ENCODE peak calls at places on chromosomes 4 and X, in four cellular contexts. R is lung, B is IMR-90, Z is Peyer's patch. E is an unnamed sample.
A peak's percentile ranks its signal among the peaks of the same experiment; 100 is the strongest.

GRCh38 chr4:39233783-39234182 is 51.5 kb downstream of the WDR19 start:
- DNase-seq in R (no peak), B (no peak), Z (no peak), E (no peak)

GRCh38 chr4:6641164-6641970 is 882 bp downstream of the MRFAP1 start:
- DNase-seq in R (peak; percentile 45), B (peak; percentile 42), Z (peak; percentile 74), E (no peak)

GRCh38 chrX:20519077-20519617 is 252.4 kb upstream of the RPS6KA3 start:
- DNase-seq in R (no peak), B (no peak), Z (no peak), E (no peak)

GRCh38 chr4:11710484-11710883 is 281.8 kb upstream of the HS3ST1 start:
- DNase-seq in R (no peak), B (peak; percentile 80), Z (no peak), E (no peak)

GRCh38 chrX:130482871-130483270 is 81.1 kb downstream of the RBMX2 start:
- DNase-seq in R (no peak), B (no peak), Z (no peak), E (no peak)

GRCh38 chrX:105314468-105314867 is 94.0 kb upstream of the TEX13A start:
- DNase-seq in R (no peak), B (peak; percentile 23), Z (no peak), E (no peak)

GRCh38 chr4:47531954-47532321 is 46.9 kb downstream of the ATP10D start:
- DNase-seq in R (no peak), B (no peak), Z (no peak), E (no peak)

GRCh38 chr4:151565583-151565982 is 156.6 kb downstream of the FHIP1A start:
- DNase-seq in R (no peak), B (no peak), Z (no peak), E (no peak)

GRCh38 chr4:212438-213174 is 88.3 kb downstream of the ZNF718 start:
- DNase-seq in R (peak; percentile 49), B (peak; percentile 71), Z (peak; percentile 53), E (peak; percentile 82)

GRCh38 chrX:5113128-5113527 is 1115.5 kb downstream of the NLGN4X start:
- DNase-seq in R (no peak), B (no peak), Z (no peak), E (no peak)

GRCh38 chr4:143335979-143336827 is 473 bp upstream of the GAB1 start:
- DNase-seq in R (peak; percentile 86), B (peak; percentile 90), Z (peak; percentile 90), E (peak; percentile 54)

DNA sequence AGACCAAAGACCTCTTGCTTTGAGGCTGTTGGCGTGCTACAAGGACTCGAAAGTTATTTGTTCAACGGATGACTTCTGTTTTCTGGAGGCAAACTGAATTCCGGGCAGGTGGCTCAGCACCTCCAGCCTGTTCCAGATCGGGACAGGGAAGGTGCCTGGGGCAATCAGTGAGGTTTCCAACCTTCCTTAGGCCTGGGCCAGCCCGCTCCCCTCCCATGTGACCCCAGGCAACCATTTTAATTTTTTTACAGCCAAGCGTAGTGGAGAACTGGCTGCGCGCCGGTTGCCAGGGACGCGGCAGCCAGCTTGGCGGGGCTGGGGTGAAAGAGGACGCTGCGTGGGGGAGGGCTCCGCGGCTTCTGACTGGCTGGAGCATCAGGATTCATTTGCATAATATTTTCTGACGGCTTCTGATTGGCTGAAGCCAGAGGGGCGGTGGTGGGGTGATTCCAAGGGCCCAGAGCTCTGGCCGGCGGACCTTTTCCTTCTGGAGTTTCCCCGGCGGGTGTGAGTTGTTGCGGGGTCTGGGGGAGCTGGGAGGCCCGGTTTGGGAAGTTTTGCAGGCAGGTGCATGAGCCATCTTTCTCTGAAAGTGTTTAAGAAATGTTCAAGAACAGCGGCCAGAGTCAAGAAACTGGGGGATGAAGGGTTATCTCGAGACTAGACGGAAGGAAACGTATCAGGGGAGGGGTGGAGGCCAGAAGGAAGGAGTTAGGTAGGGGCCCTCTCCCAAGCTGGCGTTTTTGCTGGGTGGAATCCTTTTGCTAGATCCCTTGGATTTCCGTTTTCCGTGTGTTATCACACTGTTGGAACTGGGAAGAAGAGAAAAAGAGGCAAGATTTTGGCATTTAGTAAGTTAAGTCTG is at the start of gene MID1IP1:
- DNase-seq in R (peak; percentile 90), B (peak; percentile 89), Z (peak; percentile 93), E (peak; percentile 54)
- H3K4me3 ChIP-seq in R (peak within 1 kb of the TSS; percentile 45), B (peak within 1 kb of the TSS; percentile 70), Z (peak within 1 kb of the TSS; percentile 59), E (peak within 1 kb of the TSS; percentile 92)

GRCh38 chr4:155660436-155660835 is 6.2 kb upstream of the GUCY1A1 start:
- DNase-seq in R (no peak), B (no peak), Z (no peak), E (no peak)

GRCh38 chr4:155657169-155657568 is 9.5 kb upstream of the GUCY1A1 start:
- DNase-seq in R (no peak), B (no peak), Z (no peak), E (no peak)

GRCh38 chr4:155659168-155659567 is 7.5 kb upstream of the GUCY1A1 start:
- DNase-seq in R (no peak), B (no peak), Z (no peak), E (no peak)

GRCh38 chr4:155657985-155658384 is 8.7 kb upstream of the GUCY1A1 start:
- DNase-seq in R (no peak), B (no peak), Z (no peak), E (no peak)

DNA sequence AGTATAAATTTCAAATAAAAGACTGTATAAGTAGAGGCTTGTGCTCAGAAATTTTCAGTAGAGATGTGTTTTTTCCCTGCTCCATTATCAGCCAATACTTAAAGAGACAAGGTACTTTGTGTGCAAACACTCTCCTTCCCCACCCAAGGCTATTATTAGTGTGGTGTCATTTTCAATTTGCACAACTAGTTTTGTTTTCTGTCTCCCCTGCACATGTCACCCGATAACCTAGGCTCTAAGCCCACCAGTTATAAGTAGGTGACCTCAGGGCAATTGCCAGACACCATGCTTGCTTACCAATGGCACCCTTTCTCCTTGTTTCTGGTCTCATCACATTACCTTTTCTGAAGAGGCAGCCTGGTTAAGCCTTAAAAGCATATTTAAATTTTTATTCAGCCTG is 8.0 kb upstream of the GUCY1A1 start:
- DNase-seq in R (no peak), B (no peak), Z (no peak), E (no peak)
- H3K27ac ChIP-seq in R (no peak overlapping the region), B (no peak overlapping the region), Z (no peak overlapping the region), E (no peak overlapping the region)

DNA sequence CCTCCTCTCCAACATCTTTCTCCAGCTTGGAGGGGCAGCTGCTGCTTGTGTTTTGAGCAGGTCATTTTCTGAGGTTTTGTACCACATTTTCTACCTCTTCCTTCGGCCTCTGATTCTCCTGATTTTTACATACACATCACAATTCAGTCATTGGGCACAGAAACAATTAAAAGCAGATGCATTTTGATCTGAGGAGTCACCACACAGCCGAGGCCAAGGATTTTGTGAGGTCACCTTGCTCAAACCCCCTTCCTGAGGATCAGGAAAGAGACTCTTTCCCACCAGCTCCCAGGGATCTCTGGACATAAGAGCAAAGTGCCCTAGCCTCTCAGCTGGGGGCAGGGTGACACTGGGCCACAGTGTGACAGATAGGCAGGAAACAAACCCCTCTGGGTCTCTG is 5.4 kb upstream of the FATE1 start:
- DNase-seq in R (no peak), B (no peak), Z (no peak), E (no peak)
- H3K9me3 ChIP-seq in R (peaks cover 3% of the 10 kb centered on the region), B (peaks cover 3% of the 10 kb centered on the region), Z (no peaks in the 10 kb centered on the region), E (no peaks in the 10 kb centered on the region)

DNA sequence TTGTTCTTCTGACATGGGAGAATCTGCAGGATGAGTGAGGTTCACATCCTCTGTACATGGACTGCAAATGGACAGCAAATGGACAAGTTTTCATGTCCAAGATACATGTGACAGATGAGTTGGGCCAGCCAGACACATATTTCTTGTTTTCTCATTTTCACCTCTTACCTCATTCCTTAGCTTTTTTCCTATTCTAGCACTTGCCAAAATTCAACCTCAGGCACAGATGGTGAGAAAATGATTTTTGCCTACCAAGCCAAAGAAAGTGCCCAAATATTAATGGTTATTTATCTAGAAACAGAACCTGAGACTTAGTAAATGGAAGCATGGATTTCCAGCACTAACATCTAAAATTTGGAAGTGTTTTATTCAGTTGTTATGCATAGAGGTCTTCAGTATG is 402.2 kb downstream of the AFF2 start:
- DNase-seq in R (no peak), B (no peak), Z (no peak), E (no peak)
- H3K4me3 ChIP-seq in R (no peak overlapping the region), B (no peak overlapping the region), Z (no peak overlapping the region), E (no peak overlapping the region)

DNA sequence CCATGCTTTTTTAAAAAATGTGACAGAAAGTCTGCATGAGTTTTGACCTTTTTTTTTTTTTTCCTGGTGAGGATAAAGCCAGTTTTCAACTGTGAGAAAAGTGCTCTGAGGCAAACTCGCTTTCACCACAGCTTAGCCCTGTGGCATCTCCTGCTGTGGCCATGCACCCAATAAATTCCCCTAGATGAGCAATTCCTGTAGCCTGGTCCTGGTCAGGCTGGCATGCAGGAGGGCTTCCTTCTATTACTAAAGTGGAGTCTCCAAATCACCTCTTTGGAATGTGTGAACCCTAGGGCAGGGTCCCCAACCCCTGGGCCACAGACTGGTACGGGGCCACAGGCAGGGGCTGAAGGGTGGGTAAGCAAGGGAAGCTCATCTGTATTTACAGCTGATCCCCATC is 265.4 kb downstream of the RAPGEF2 start:
- DNase-seq in R (no peak), B (no peak), Z (no peak), E (no peak)
- H3K27ac ChIP-seq in R (no peak overlapping the region), B (no peak overlapping the region), Z (no peak overlapping the region), E (no peak overlapping the region)

GRCh38 chr4:160969914-160970313 is 1193.9 kb downstream of the FSTL5 start:
- DNase-seq in R (no peak), B (no peak), Z (no peak), E (no peak)
- H3K9me3 ChIP-seq in R (no peaks in the 10 kb centered on the region), B (no peaks in the 10 kb centered on the region), Z (no peaks in the 10 kb centered on the region), E (no peaks in the 10 kb centered on the region)

GRCh38 chrX:119698835-119699234 is 5.9 kb upstream of the SEPTIN6 start:
- DNase-seq in R (no peak), B (peak; percentile 67), Z (no peak), E (no peak)
- H3K4me3 ChIP-seq in R (no peak overlapping the region), B (no peak overlapping the region), Z (no peak overlapping the region), E (no peak overlapping the region)

GRCh38 chr4:158459085-158459820 is 62.4 kb upstream of the RXFP1 start:
- DNase-seq in R (no peak), B (no peak), Z (no peak), E (no peak)

GRCh38 chr4:158461336-158461735 is 60.3 kb upstream of the RXFP1 start:
- DNase-seq in R (no peak), B (peak; percentile 25), Z (no peak), E (no peak)

GRCh38 chr4:158462611-158463010 is 59.1 kb upstream of the RXFP1 start:
- DNase-seq in R (no peak), B (no peak), Z (no peak), E (no peak)

DNA sequence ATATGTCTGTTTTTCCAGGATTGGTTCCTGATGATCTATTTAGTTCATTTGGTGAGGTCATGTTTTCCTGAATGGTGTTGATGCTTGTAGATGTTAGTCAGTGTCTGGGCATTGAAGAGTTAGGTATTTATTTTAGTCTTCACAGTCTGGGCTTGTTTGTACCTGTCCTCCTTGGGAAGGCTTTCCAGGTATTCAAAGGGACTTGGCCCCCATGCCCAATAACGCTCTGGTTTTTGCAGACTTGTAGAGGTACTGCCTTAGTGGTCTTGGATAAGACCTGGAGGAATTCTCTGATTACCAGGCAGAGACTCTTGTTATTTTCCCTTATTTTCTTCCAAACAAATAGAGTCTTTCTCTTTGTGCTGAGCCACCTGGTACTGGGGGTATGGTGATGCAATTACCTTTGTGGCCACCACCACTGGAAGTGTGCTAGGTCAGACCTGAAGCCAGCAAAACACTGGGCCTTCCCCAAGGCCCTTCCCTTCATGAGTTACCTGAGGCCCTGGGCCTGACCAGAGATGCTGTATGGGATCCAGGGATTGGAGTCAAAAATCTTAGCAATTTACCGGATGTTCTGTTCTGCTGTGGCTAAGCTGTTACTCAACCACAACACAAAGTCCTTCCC is 63.3 kb upstream of the RXFP1 start:
- DNase-seq in R (no peak), B (no peak), Z (no peak), E (no peak)
- H3K27ac ChIP-seq in R (no peak overlapping the region), B (no peak overlapping the region), Z (no peak overlapping the region), E (no peak overlapping the region)